ENCODE peak calls at places on chromosomes 6 and 20, in nine cellular contexts. H is left lobe of liver; L is fibroblast of the aortic adventitia; A is AG04450; B is NCI-H1417; X is amniotic stem cell; N is thoracic aorta; U is stimulated activated CD4-positive, alpha-beta T cell treated with anti-CD3 and anti-CD28 coated beads, TNF-alpha, amount 100 ng/mL, for 1 hour; C is NCI-H345. W is an unnamed sample.

GRCh38 chr6:15595461-15596173 is 67.2 kb downstream of the DTNBP1 start:
- DNase-seq in X (no peak), H (no peak), L (peak; percentile 12), B (no peak), N (no peak), C (no peak), A (no peak), U (no peak), W (peak; percentile 54)

GRCh38 chr20:46348231-46348803 is 40.0 kb upstream of the CDH22 start:
- DNase-seq in C (no peak), X (no peak), A (no peak), L (peak; percentile 52), N (no peak), B (peak; percentile 92), U (no peak), H (no peak), W (no peak)

GRCh38 chr6:164396071-164397047 is 913.0 kb downstream of the C6orf118 start:
- DNase-seq in X (no peak), N (no peak), L (peak; percentile 28), C (no peak), A (no peak), B (no peak), H (no peak), U (no peak), W (no peak)

GRCh38 chr20:3134151-3134550 is 25.5 kb downstream of the FASTKD5 start:
- DNase-seq in L (no peak), B (no peak), H (no peak), X (no peak), N (no peak), A (peak; percentile 6), C (no peak), U (no peak), W (no peak)

GRCh38 chr6:83822629-83823169 is 30.5 kb upstream of the RIPPLY2 start:
- DNase-seq in U (no peak), A (no peak), C (no peak), H (no peak), N (no peak), X (no peak), B (no peak), L (no peak), W (no peak)

GRCh38 chr6:158321960-158322359 is 9.7 kb downstream of the TULP4 start:
- DNase-seq in U (no peak), A (no peak), X (no peak), N (no peak), B (no peak), H (no peak), C (no peak), L (peak; percentile 89), W (no peak)

GRCh38 chr20:5947276-5947675 is 3.1 kb downstream of the TRMT6 start:
- DNase-seq in A (no peak), B (no peak), H (no peak), C (no peak), N (no peak), L (no peak), X (no peak), U (no peak), W (peak; percentile 17)

GRCh38 chr6:154433477-154434241 is 76.8 kb downstream of the CNKSR3 start:
- DNase-seq in H (no peak), B (no peak), X (no peak), C (no peak), N (no peak), U (no peak), A (no peak), L (peak; percentile 70), W (no peak)

GRCh38 chr6:85452441-85452881 is 2.6 kb downstream of the NT5E start:
- DNase-seq in H (no peak), A (peak; percentile 77), C (no peak), U (no peak), X (no peak), L (peak; percentile 87), N (no peak), B (no peak), W (no peak)

GRCh38 chr20:54000262-54000661 is 70.1 kb downstream of the BCAS1 start:
- DNase-seq in U (no peak), H (no peak), A (no peak), N (no peak), C (no peak), B (no peak), X (no peak), L (no peak), W (no peak)

GRCh38 chr6:155313602-155314091 is 637 bp downstream of the TFB1M start:
- DNase-seq in N (no peak), L (peak; percentile 18), A (no peak), H (no peak), X (no peak), C (peak; percentile 7), B (peak; percentile 85), U (no peak), W (peak; percentile 37)

GRCh38 chr6:82953871-82954270 is 111.8 kb downstream of the UBE3D start:
- DNase-seq in X (no peak), B (no peak), C (no peak), U (no peak), A (no peak), N (no peak), H (no peak), L (peak; percentile 78), W (no peak)

GRCh38 chr20:13041574-13042457 is 33.0 kb downstream of the SPTLC3 start:
- DNase-seq in U (no peak), L (peak; percentile 72), B (no peak), X (no peak), C (no peak), A (no peak), H (no peak), N (no peak), W (no peak)

GRCh38 chr6:157842213-157842612 is 19.2 kb downstream of the SNX9 start:
- DNase-seq in U (no peak), X (no peak), B (no peak), C (no peak), H (no peak), A (no peak), L (no peak), N (no peak), W (no peak)

GRCh38 chr6:6725834-6726194 is 137.3 kb downstream of the LY86 start:
- DNase-seq in B (no peak), H (no peak), L (no peak), U (no peak), N (no peak), C (no peak), X (no peak), A (no peak), W (peak; percentile 58)

GRCh38 chr20:25470045-25470444 is 62.6 kb downstream of the GINS1 start:
- DNase-seq in B (peak; percentile 2), H (no peak), L (peak; percentile 34), N (no peak), C (peak; percentile 17), A (no peak), U (peak; percentile 18), X (no peak), W (no peak)

GRCh38 chr6:104837158-104837557 is 22.6 kb downstream of the HACE1 start:
- DNase-seq in L (no peak), H (no peak), A (no peak), U (no peak), X (no peak), B (no peak), C (no peak), N (no peak), W (no peak)

GRCh38 chr6:46410330-46410953 is 80.8 kb downstream of the RCAN2 start:
- DNase-seq in N (no peak), B (peak; percentile 1), A (no peak), L (peak; percentile 68), X (no peak), U (no peak), C (peak; percentile 43), H (no peak), W (peak; percentile 52)

GRCh38 chr6:109678240-109678639 is 12.8 kb downstream of the AK9 start:
- DNase-seq in H (no peak), N (no peak), U (no peak), C (no peak), A (no peak), L (no peak), B (no peak), X (no peak), W (no peak)

GRCh38 chr6:5025911-5026819 is 22.3 kb upstream of the RPP40 start:
- DNase-seq in X (no peak), H (peak; percentile 56), N (no peak), C (peak; percentile 46), B (peak; percentile 59), A (no peak), U (no peak), L (peak; percentile 52), W (peak; percentile 82)

W was measured in AML-193.